ENCODE peak calls at places on chromosomes 13 and 19, in seven cellular contexts. G, L, A, C, J, P and V are unnamed samples.

GRCh38 chr19:19146000-19146608 is 7.8 kb upstream of the TMEM161A start:
- DNase-seq in G (peak), L (peak), A (peak), C (peak), J (peak), P (peak), V (peak)

GRCh38 chr13:41995946-41996345 is 35.0 kb upstream of the VWA8 start:
- DNase-seq in G (peak), L (no peak), A (no peak), C (no peak), J (no peak), P (peak), V (no peak)

GRCh38 chr19:2043269-2043641 is 7.8 kb downstream of the MKNK2 start:
- DNase-seq in G (no peak), L (no peak), A (no peak), C (no peak), J (no peak), P (no peak), V (no peak)

GRCh38 chr19:16338470-16339360 is 14.1 kb downstream of the KLF2 start:
- DNase-seq in G (peak), L (peak), A (peak), C (no peak), J (peak), P (no peak), V (peak)

GRCh38 chr13:80871481-80871880 is 530.6 kb upstream of the SPRY2 start:
- DNase-seq in G (peak), L (peak), A (no peak), C (no peak), J (no peak), P (no peak), V (no peak)

GRCh38 chr13:73958657-73959397 is 175.4 kb downstream of the KLF12 start:
- DNase-seq in G (no peak), L (no peak), A (no peak), C (no peak), J (no peak), P (no peak), V (no peak)

GRCh38 chr19:54523403-54523802 is 20.8 kb downstream of the LAIR2 start:
- DNase-seq in G (no peak), L (no peak), A (no peak), C (no peak), J (no peak), P (no peak), V (no peak)

GRCh38 chr13:77506874-77507273 is 28.6 kb upstream of the SCEL start:
- DNase-seq in G (peak), L (no peak), A (no peak), C (no peak), J (no peak), P (no peak), V (no peak)

GRCh38 chr19:3556978-3557460 is 367 bp downstream of the MFSD12 start:
- DNase-seq in G (peak), L (peak), A (peak), C (no peak), J (peak), P (peak), V (peak)

GRCh38 chr13:45194081-45194939 is 6.5 kb downstream of the KCTD4 start:
- DNase-seq in G (peak), L (peak), A (no peak), C (peak), J (no peak), P (no peak), V (no peak)

GRCh38 chr19:35716985-35717664 is 678 bp upstream of the KMT2B start:
- DNase-seq in G (peak), L (peak), A (peak), C (peak), J (peak), P (peak), V (peak)

GRCh38 chr19:8487137-8487851 is 15.1 kb downstream of the PRAM1 start:
- DNase-seq in G (no peak), L (peak), A (peak), C (no peak), J (no peak), P (peak), V (no peak)

GRCh38 chr19:30406220-30406944 is 34.2 kb downstream of the ZNF536 start:
- DNase-seq in G (peak), L (peak), A (no peak), C (peak), J (no peak), P (no peak), V (no peak)

GRCh38 chr13:111161601-111162600 is 46.8 kb downstream of the ARHGEF7 start:
- DNase-seq in G (no peak), L (no peak), A (no peak), C (no peak), J (no peak), P (no peak), V (no peak)

GRCh38 chr13:43730642-43731041 is 56.1 kb downstream of the ENOX1 start:
- DNase-seq in G (no peak), L (no peak), A (no peak), C (no peak), J (no peak), P (no peak), V (no peak)

GRCh38 chr19:39341122-39341719 is 1.0 kb upstream of the SAMD4B start:
- DNase-seq in G (no peak), L (no peak), A (no peak), C (peak), J (no peak), P (no peak), V (no peak)

GRCh38 chr19:575527-576506 is 3.4 kb downstream of the BSG start:
- DNase-seq in G (peak), L (no peak), A (no peak), C (no peak), J (peak), P (no peak), V (no peak)

GRCh38 chr19:46624958-46625661 is at the start of gene PTGIR:
- DNase-seq in G (no peak), L (peak), A (no peak), C (peak), J (peak), P (no peak), V (no peak)

GRCh38 chr13:79745141-79745540 is 264.2 kb downstream of the NDFIP2 start:
- DNase-seq in G (no peak), L (no peak), A (no peak), C (no peak), J (no peak), P (no peak), V (no peak)

GRCh38 chr19:16180611-16181010 is 4.6 kb upstream of the FAM32A start:
- DNase-seq in G (peak), L (peak), A (no peak), C (no peak), J (no peak), P (no peak), V (no peak)

GRCh38 chr19:33613601-33614000 is 8.2 kb upstream of the CHST8 start:
- DNase-seq in G (no peak), L (no peak), A (no peak), C (no peak), J (no peak), P (no peak), V (no peak)

GRCh38 chr19:41530184-41530534 is 45.8 kb upstream of the CEACAM21 start:
- DNase-seq in G (no peak), L (no peak), A (no peak), C (no peak), J (no peak), P (no peak), V (no peak)

GRCh38 chr19:9406798-9407352 is 28.5 kb downstream of the ZNF266 start:
- DNase-seq in G (peak), L (no peak), A (peak), C (peak), J (peak), P (peak), V (peak)

GRCh38 chr13:50392977-50393376 is 377.7 kb downstream of the KCNRG start:
- DNase-seq in G (no peak), L (no peak), A (no peak), C (no peak), J (no peak), P (no peak), V (no peak)

GRCh38 chr19:18499055-18499775 is 22.7 kb downstream of the ELL start:
- DNase-seq in G (no peak), L (no peak), A (no peak), C (no peak), J (no peak), P (no peak), V (no peak)

GRCh38 chr19:41708481-41708880 is at the start of gene CEACAM5:
- DNase-seq in G (no peak), L (no peak), A (no peak), C (peak), J (no peak), P (no peak), V (no peak)

GRCh38 chr13:106133025-106133424 is 402.4 kb downstream of the EFNB2 start:
- DNase-seq in G (peak), L (no peak), A (no peak), C (no peak), J (no peak), P (no peak), V (no peak)

GRCh38 chr13:32426191-32426980 is 1.5 kb downstream of the N4BP2L1 start:
- DNase-seq in G (no peak), L (no peak), A (no peak), C (peak), J (no peak), P (no peak), V (no peak)